ENCODE peak calls at places on chromosomes 3 and 15, in four cellular contexts. One of them, this sample, is unnamed.

GRCh38 chr3:54936561-54936960 is 8.7 kb upstream of the LRTM1 start:
- DNase-seq in omental fat pad: no peak
- DNase-seq in progenitor cell of endocrine pancreas: no peak
- DNase-seq in AG09319: no peak
- DNase-seq in this sample: no peak

GRCh38 chr3:116445291-116445841 is at the start of gene LSAMP:
- DNase-seq in omental fat pad: peak
- DNase-seq in progenitor cell of endocrine pancreas: no peak
- DNase-seq in AG09319: no peak
- DNase-seq in this sample: no peak

GRCh38 chr3:128293930-128294329 is 140.6 kb downstream of the EEFSEC start:
- DNase-seq in omental fat pad: no peak
- DNase-seq in progenitor cell of endocrine pancreas: no peak
- DNase-seq in AG09319: no peak
- DNase-seq in this sample: no peak

GRCh38 chr15:49863431-49864205 is 242.8 kb downstream of the DTWD1 start:
- DNase-seq in omental fat pad: no peak
- DNase-seq in progenitor cell of endocrine pancreas: no peak
- DNase-seq in AG09319: peak
- DNase-seq in this sample: no peak

GRCh38 chr3:27544372-27544865 is 60.2 kb upstream of the SLC4A7 start:
- DNase-seq in omental fat pad: no peak
- DNase-seq in progenitor cell of endocrine pancreas: no peak
- DNase-seq in AG09319: no peak
- DNase-seq in this sample: no peak

GRCh38 chr15:98951004-98951403 is 56.6 kb downstream of the PGPEP1L start:
- DNase-seq in omental fat pad: no peak
- DNase-seq in progenitor cell of endocrine pancreas: no peak
- DNase-seq in AG09319: no peak
- DNase-seq in this sample: no peak

GRCh38 chr15:93614446-93615104 is 525.6 kb upstream of the RGMA start:
- DNase-seq in omental fat pad: no peak
- DNase-seq in progenitor cell of endocrine pancreas: no peak
- DNase-seq in AG09319: no peak
- DNase-seq in this sample: no peak

GRCh38 chr3:160006282-160007163 is 17.9 kb downstream of the IL12A start:
- DNase-seq in omental fat pad: no peak
- DNase-seq in progenitor cell of endocrine pancreas: no peak
- DNase-seq in AG09319: peak
- DNase-seq in this sample: peak

GRCh38 chr15:36632196-36632595 is 52.8 kb downstream of the CDIN1 start:
- DNase-seq in omental fat pad: no peak
- DNase-seq in progenitor cell of endocrine pancreas: no peak
- DNase-seq in AG09319: no peak
- DNase-seq in this sample: no peak

GRCh38 chr3:147688868-147689267 is 279.7 kb downstream of the ZIC1 start:
- DNase-seq in omental fat pad: no peak
- DNase-seq in progenitor cell of endocrine pancreas: no peak
- DNase-seq in AG09319: no peak
- DNase-seq in this sample: no peak
- TF ChIP-seq CTCF in omental fat pad: no peak
- TF ChIP-seq CTCF in progenitor cell of endocrine pancreas: no peak
- TF ChIP-seq CTCF in AG09319: no peak
- TF ChIP-seq CTCF in this sample: no peak

GRCh38 chr3:171862993-171863521 is 19.9 kb downstream of the TMEM212 start:
- DNase-seq in omental fat pad: no peak
- DNase-seq in progenitor cell of endocrine pancreas: no peak
- DNase-seq in AG09319: no peak
- DNase-seq in this sample: no peak
- TF ChIP-seq CTCF in omental fat pad: no peak
- TF ChIP-seq CTCF in progenitor cell of endocrine pancreas: no peak
- TF ChIP-seq CTCF in AG09319: no peak
- TF ChIP-seq CTCF in this sample: no peak

GRCh38 chr3:122921791-122922651 is 105.5 kb downstream of the SEMA5B start:
- DNase-seq in omental fat pad: no peak
- DNase-seq in progenitor cell of endocrine pancreas: peak
- DNase-seq in AG09319: no peak
- DNase-seq in this sample: peak
- TF ChIP-seq CTCF in omental fat pad: no peak
- TF ChIP-seq CTCF in progenitor cell of endocrine pancreas: peak
- TF ChIP-seq CTCF in AG09319: no peak
- TF ChIP-seq CTCF in this sample: no peak

GRCh38 chr3:143040264-143040879 is 39.0 kb downstream of the U2SURP start:
- DNase-seq in omental fat pad: no peak
- DNase-seq in progenitor cell of endocrine pancreas: no peak
- DNase-seq in AG09319: no peak
- DNase-seq in this sample: no peak

GRCh38 chr3:143036557-143036956 is 35.2 kb downstream of the U2SURP start:
- DNase-seq in omental fat pad: no peak
- DNase-seq in progenitor cell of endocrine pancreas: no peak
- DNase-seq in AG09319: no peak
- DNase-seq in this sample: no peak

GRCh38 chr3:143035466-143036214 is 34.3 kb downstream of the U2SURP start:
- DNase-seq in omental fat pad: no peak
- DNase-seq in progenitor cell of endocrine pancreas: no peak
- DNase-seq in AG09319: peak
- DNase-seq in this sample: no peak

GRCh38 chr3:143041901-143042300 is 40.5 kb downstream of the U2SURP start:
- DNase-seq in omental fat pad: no peak
- DNase-seq in progenitor cell of endocrine pancreas: no peak
- DNase-seq in AG09319: no peak
- DNase-seq in this sample: no peak

GRCh38 chr3:143037867-143038266 is 36.5 kb downstream of the U2SURP start:
- DNase-seq in omental fat pad: no peak
- DNase-seq in progenitor cell of endocrine pancreas: no peak
- DNase-seq in AG09319: no peak
- DNase-seq in this sample: no peak
- TF ChIP-seq CTCF in omental fat pad: no peak
- TF ChIP-seq CTCF in progenitor cell of endocrine pancreas: no peak
- TF ChIP-seq CTCF in AG09319: no peak
- TF ChIP-seq CTCF in this sample: peak

GRCh38 chr3:9250236-9250635 is 790 bp upstream of the SRGAP3 start:
- DNase-seq in omental fat pad: no peak
- DNase-seq in progenitor cell of endocrine pancreas: no peak
- DNase-seq in AG09319: no peak
- DNase-seq in this sample: no peak
- TF ChIP-seq CTCF in omental fat pad: no peak
- TF ChIP-seq CTCF in progenitor cell of endocrine pancreas: peak
- TF ChIP-seq CTCF in AG09319: peak
- TF ChIP-seq CTCF in this sample: no peak

GRCh38 chr3:161369531-161369930 is 1.8 kb downstream of the SPTSSB start:
- DNase-seq in omental fat pad: no peak
- DNase-seq in progenitor cell of endocrine pancreas: no peak
- DNase-seq in AG09319: no peak
- DNase-seq in this sample: peak

GRCh38 chr3:161372321-161373260 is 1.3 kb upstream of the SPTSSB start:
- DNase-seq in omental fat pad: no peak
- DNase-seq in progenitor cell of endocrine pancreas: peak
- DNase-seq in AG09319: no peak
- DNase-seq in this sample: peak

GRCh38 chr3:161366067-161366466 is 5.2 kb downstream of the SPTSSB start:
- DNase-seq in omental fat pad: no peak
- DNase-seq in progenitor cell of endocrine pancreas: no peak
- DNase-seq in AG09319: no peak
- DNase-seq in this sample: no peak

DNA sequence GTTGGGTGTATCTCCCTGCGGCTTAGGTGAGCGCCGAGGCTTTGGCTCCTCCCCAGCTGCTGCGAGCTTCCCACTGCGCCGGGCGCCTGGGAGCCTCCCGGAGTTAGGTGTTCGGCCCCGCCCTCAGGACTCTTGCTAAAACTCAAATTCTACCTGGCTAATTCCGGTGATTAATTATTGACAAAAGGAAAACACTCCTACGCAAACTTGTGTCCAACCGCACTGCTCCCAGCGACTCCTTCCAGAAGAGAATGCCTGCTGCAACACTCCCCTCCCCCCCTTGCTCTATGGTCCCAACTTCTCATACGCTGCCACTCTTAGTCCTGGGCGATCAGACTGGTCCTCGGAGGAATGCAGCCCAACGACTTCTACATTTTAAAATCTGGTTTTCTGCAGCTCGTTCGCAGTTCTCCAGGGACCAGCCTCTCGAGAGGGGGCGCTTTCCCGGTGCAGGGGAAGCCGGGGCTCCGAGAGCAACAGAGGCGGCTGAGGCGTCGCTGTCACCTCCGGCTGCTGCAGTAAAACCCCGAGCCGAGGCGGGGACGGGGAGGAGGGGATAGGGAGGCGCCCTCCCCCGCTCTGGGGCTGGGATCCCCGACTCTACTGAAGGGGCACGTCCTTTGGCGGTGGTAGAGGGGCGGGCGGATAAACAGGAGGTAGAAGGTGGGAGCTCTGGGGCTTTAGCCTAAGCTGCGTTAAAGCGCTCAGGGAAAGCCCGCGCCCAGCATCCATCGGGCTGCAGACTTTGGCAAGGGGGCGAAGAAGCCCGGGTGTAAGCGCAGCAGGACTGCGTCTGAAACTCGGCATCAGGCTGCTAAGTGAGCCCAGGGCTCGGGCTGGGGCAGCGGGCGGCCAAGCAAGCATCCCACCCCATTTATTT is at the start of gene SPTSSB:
- DNase-seq in omental fat pad: no peak
- DNase-seq in progenitor cell of endocrine pancreas: peak
- DNase-seq in AG09319: no peak
- DNase-seq in this sample: peak
- TF ChIP-seq CTCF in omental fat pad: no peak
- TF ChIP-seq CTCF in progenitor cell of endocrine pancreas: peak
- TF ChIP-seq CTCF in AG09319: peak
- TF ChIP-seq CTCF in this sample: no peak

DNA sequence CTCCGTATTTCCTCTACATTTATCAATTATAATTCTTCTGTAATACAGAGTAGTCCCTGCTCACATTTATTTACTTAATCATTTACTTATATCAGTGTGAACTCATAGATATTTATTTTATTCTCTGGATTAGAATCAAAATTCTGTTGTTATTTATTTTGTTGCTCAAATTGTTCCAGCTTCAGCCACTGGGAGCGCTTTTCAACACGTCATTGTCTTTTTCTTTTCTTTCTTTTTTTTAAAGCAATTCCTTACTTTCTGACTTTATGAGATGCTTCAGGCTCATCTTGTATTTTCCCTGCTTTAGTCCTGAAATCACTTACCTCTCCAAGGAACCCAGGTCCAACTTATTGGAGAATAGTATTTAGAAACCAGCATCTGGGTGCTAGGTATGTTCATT is 53.4 kb downstream of the GLCE start:
- DNase-seq in omental fat pad: no peak
- DNase-seq in progenitor cell of endocrine pancreas: no peak
- DNase-seq in AG09319: no peak
- DNase-seq in this sample: no peak
- TF ChIP-seq CTCF in omental fat pad: no peak
- TF ChIP-seq CTCF in progenitor cell of endocrine pancreas: no peak
- TF ChIP-seq CTCF in AG09319: no peak
- TF ChIP-seq CTCF in this sample: no peak

GRCh38 chr3:87796137-87796899 is 262.5 kb downstream of the CGGBP1 start:
- DNase-seq in omental fat pad: no peak
- DNase-seq in progenitor cell of endocrine pancreas: no peak
- DNase-seq in AG09319: no peak
- DNase-seq in this sample: no peak

GRCh38 chr3:87793322-87793877 is 265.4 kb downstream of the CGGBP1 start:
- DNase-seq in omental fat pad: no peak
- DNase-seq in progenitor cell of endocrine pancreas: no peak
- DNase-seq in AG09319: no peak
- DNase-seq in this sample: no peak

GRCh38 chr3:87791248-87792027 is 267.4 kb downstream of the CGGBP1 start:
- DNase-seq in omental fat pad: no peak
- DNase-seq in progenitor cell of endocrine pancreas: no peak
- DNase-seq in AG09319: no peak
- DNase-seq in this sample: no peak

GRCh38 chr3:87792193-87792531 is 266.6 kb downstream of the CGGBP1 start:
- DNase-seq in omental fat pad: no peak
- DNase-seq in progenitor cell of endocrine pancreas: no peak
- DNase-seq in AG09319: no peak
- DNase-seq in this sample: no peak

DNA sequence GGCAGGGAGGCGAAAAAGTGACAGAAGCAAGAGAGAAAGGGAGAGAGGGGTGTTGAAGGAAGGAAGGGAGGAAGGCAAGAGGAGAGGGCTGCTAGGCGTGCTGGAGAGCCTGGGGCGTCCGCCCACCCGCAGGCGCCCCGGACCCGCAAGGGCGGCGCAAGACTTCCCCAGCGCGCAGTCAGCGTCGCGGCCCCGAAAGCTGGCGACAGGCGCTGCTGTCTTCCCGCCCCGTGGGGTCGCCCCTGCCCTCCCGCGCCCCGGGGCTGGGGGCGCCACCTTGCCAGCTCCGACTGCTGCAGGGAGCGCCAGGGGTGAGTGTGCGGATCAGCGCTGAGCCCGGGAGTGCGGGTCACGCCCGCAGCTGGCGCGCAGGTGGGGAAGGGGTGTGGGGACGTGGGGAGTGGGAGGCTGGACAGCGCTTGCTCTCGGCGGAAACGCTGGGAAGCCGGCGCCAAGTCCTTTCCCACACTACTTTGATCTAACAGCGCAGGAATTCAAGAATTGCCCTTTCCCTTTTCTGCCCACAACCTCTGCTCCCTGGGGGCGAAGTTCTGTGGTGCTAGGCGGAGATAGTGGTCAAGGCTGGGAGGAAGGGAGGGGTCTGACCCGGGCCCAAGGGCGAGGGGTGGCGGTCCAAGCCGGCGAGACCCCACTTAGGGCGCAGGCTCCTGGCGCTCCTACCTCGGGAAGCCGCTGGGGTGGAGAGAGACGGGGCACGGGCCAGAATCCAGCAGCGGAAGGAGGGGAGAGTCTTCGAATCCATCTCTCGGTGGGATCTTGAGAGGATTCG is 266.1 kb downstream of the CGGBP1 start:
- DNase-seq in omental fat pad: no peak
- DNase-seq in progenitor cell of endocrine pancreas: peak
- DNase-seq in AG09319: no peak
- DNase-seq in this sample: no peak
- TF ChIP-seq CTCF in omental fat pad: no peak
- TF ChIP-seq CTCF in progenitor cell of endocrine pancreas: peak
- TF ChIP-seq CTCF in AG09319: no peak
- TF ChIP-seq CTCF in this sample: no peak

DNA sequence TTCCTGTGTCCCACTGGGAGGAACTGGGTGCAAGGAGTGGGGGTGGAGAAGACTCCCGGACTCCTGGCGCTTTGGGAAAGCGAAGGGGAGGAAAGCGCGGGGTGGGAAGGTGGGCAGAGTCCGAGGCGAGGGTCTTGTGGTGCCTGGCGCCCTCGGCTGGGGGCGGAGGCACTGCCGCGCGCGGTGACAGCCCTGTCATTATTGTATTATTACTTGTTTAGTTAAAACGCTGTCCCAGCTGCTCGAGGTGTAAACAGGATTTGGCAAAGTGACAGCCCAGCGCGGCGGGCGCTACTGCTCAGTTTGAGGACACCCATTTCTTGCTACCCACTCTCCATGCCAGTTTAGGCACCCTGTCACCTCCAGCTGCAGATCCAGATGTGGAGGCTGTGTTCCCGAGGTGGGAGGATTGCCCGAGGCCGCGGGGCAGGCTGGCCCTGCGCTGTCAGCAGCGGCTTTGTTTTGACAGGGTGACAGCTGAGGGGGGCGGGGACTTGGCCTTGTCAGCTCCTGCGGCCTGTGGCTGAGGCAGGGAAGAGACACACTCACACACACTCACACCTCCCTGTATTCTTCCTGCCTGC is 1.0 kb downstream of the KAT2B start:
- DNase-seq in omental fat pad: peak
- DNase-seq in progenitor cell of endocrine pancreas: peak
- DNase-seq in AG09319: no peak
- DNase-seq in this sample: peak
- TF ChIP-seq CTCF in omental fat pad: no peak
- TF ChIP-seq CTCF in progenitor cell of endocrine pancreas: no peak
- TF ChIP-seq CTCF in AG09319: no peak
- TF ChIP-seq CTCF in this sample: no peak